ENCODE peak calls at places on chromosomes 7 and 10, in eight cellular contexts. K, Y, N, Q, E, C, L and J are unnamed samples.
A peak's percentile ranks its signal among the peaks of the same experiment; 100 is the strongest.

GRCh38 chr7:81719865-81720264 is 50.0 kb downstream of the HGF start:
- DNase-seq in K (no peak), Y (peak; percentile 42), N (no peak), Q (no peak), E (no peak), C (no peak), L (no peak), J (no peak)

GRCh38 chr10:107686095-107686494 is 521.6 kb upstream of the SORCS1 start:
- DNase-seq in K (peak; percentile 4), Y (no peak), N (no peak), Q (no peak), E (no peak), C (no peak), L (no peak), J (no peak)

GRCh38 chr10:132374612-132375011 is 22.4 kb upstream of the PWWP2B start:
- DNase-seq in K (no peak), Y (no peak), N (no peak), Q (no peak), E (no peak), C (no peak), L (no peak), J (no peak)

GRCh38 chr10:77702166-77702565 is 64.6 kb upstream of the KCNMA1 start:
- DNase-seq in K (no peak), Y (peak; percentile 92), N (no peak), Q (peak; percentile 49), E (no peak), C (no peak), L (peak; percentile 100), J (no peak)

GRCh38 chr10:72379776-72380175 is 25.1 kb upstream of the DNAJB12 start:
- DNase-seq in K (no peak), Y (no peak), N (no peak), Q (no peak), E (no peak), C (no peak), L (no peak), J (no peak)

GRCh38 chr7:78499283-78499682 is 700.7 kb downstream of the PHTF2 start:
- DNase-seq in K (no peak), Y (peak; percentile 61), N (no peak), Q (no peak), E (no peak), C (no peak), L (no peak), J (no peak)

GRCh38 chr7:131007439-131008330 is 273.7 kb upstream of the KLF14 start:
- DNase-seq in K (peak; percentile 48), Y (peak; percentile 93), N (peak; percentile 74), Q (peak; percentile 87), E (peak; percentile 85), C (peak; percentile 57), L (peak; percentile 97), J (peak; percentile 89)

GRCh38 chr10:69645751-69646687 is 16.0 kb downstream of the FAM241B start:
- DNase-seq in K (no peak), Y (no peak), N (peak; percentile 80), Q (no peak), E (no peak), C (peak; percentile 64), L (no peak), J (peak; percentile 41)

GRCh38 chr10:122243560-122243959 is 27.5 kb upstream of the BTBD16 start:
- DNase-seq in K (no peak), Y (no peak), N (no peak), Q (no peak), E (no peak), C (no peak), L (no peak), J (no peak)

GRCh38 chr7:158829021-158829341 is 328 bp downstream of the ESYT2 start:
- DNase-seq in K (peak; percentile 89), Y (peak; percentile 93), N (peak; percentile 90), Q (peak; percentile 88), E (no peak), C (no peak), L (peak; percentile 55), J (peak; percentile 78)

GRCh38 chr7:142418316-142418715 is 160.5 kb upstream of the PRSS58 start:
- DNase-seq in K (no peak), Y (no peak), N (no peak), Q (no peak), E (no peak), C (no peak), L (no peak), J (no peak)

GRCh38 chr10:119737827-119738226 is 12.0 kb downstream of the INPP5F start:
- DNase-seq in K (no peak), Y (peak; percentile 88), N (peak; percentile 20), Q (peak; percentile 74), E (peak; percentile 86), C (no peak), L (peak; percentile 78), J (peak; percentile 47)

GRCh38 chr7:149414745-149415390 is 46.0 kb downstream of the ZNF777 start:
- DNase-seq in K (no peak), Y (peak; percentile 55), N (peak; percentile 88), Q (peak; percentile 79), E (no peak), C (no peak), L (no peak), J (peak; percentile 90)

GRCh38 chr10:116899626-116900025 is 50.3 kb downstream of the ENO4 start:
- DNase-seq in K (no peak), Y (no peak), N (no peak), Q (no peak), E (no peak), C (no peak), L (no peak), J (no peak)

GRCh38 chr10:57654856-57655255 is 612.8 kb downstream of the IPMK start:
- DNase-seq in K (no peak), Y (no peak), N (no peak), Q (no peak), E (no peak), C (no peak), L (no peak), J (no peak)

GRCh38 chr7:36746347-36746746 is 22.1 kb upstream of the AOAH start:
- DNase-seq in K (no peak), Y (no peak), N (no peak), Q (peak; percentile 77), E (no peak), C (no peak), L (no peak), J (no peak)

GRCh38 chr7:77455334-77455733 is 39.2 kb upstream of the GSAP start:
- DNase-seq in K (no peak), Y (peak; percentile 97), N (no peak), Q (no peak), E (no peak), C (no peak), L (peak; percentile 92), J (no peak)

GRCh38 chr10:129860396-129860795 is 103.7 kb downstream of the EBF3 start:
- DNase-seq in K (no peak), Y (no peak), N (no peak), Q (no peak), E (no peak), C (no peak), L (no peak), J (no peak)

GRCh38 chr10:33790506-33791283 is 456.2 kb upstream of the NRP1 start:
- DNase-seq in K (no peak), Y (no peak), N (no peak), Q (no peak), E (no peak), C (peak; percentile 44), L (no peak), J (no peak)

GRCh38 chr10:24556137-24556536 is 167.6 kb downstream of the ARHGAP21 start:
- DNase-seq in K (no peak), Y (no peak), N (no peak), Q (no peak), E (no peak), C (no peak), L (no peak), J (no peak)

GRCh38 chr10:24554036-24554435 is 169.7 kb downstream of the ARHGAP21 start:
- DNase-seq in K (no peak), Y (no peak), N (no peak), Q (no peak), E (no peak), C (no peak), L (no peak), J (no peak)

GRCh38 chr10:24561453-24561852 is 162.2 kb downstream of the ARHGAP21 start:
- DNase-seq in K (no peak), Y (no peak), N (no peak), Q (no peak), E (no peak), C (no peak), L (peak; percentile 39), J (no peak)

GRCh38 chr10:24553051-24553612 is 170.6 kb downstream of the ARHGAP21 start:
- DNase-seq in K (no peak), Y (no peak), N (no peak), Q (no peak), E (no peak), C (no peak), L (peak; percentile 32), J (no peak)

GRCh38 chr10:24556746-24557742 is 166.6 kb downstream of the ARHGAP21 start:
- DNase-seq in K (peak; percentile 65), Y (peak; percentile 76), N (peak; percentile 81), Q (peak; percentile 84), E (peak; percentile 66), C (peak; percentile 47), L (peak; percentile 74), J (peak; percentile 76)
- TF ChIP-seq EZH2phosphoT487 in K (no peak), Y (no peak), N (no peak), Q (no peak), E (no peak), C (no peak), L (no peak), J (no peak)

GRCh38 chr10:43362191-43362839 is 9.1 kb upstream of the FXYD4 start:
- DNase-seq in K (no peak), Y (peak; percentile 75), N (peak; percentile 96), Q (peak; percentile 97), E (peak; percentile 96), C (peak; percentile 98), L (peak; percentile 47), J (peak; percentile 97)
- TF ChIP-seq EZH2phosphoT487 in K (no peak), Y (no peak), N (no peak), Q (no peak), E (no peak), C (no peak), L (no peak), J (no peak)

GRCh38 chr7:97013555-97013954 is 8.2 kb downstream of the DLX6 start:
- DNase-seq in K (no peak), Y (no peak), N (no peak), Q (no peak), E (no peak), C (no peak), L (no peak), J (no peak)
- TF ChIP-seq EZH2phosphoT487 in K (no peak), Y (no peak), N (peak; percentile 55), Q (no peak), E (no peak), C (no peak), L (no peak), J (peak; percentile 62)

GRCh38 chr10:7161484-7162283 is 249.2 kb downstream of the SFMBT2 start:
- DNase-seq in K (no peak), Y (no peak), N (no peak), Q (no peak), E (no peak), C (no peak), L (no peak), J (no peak)
- TF ChIP-seq EZH2phosphoT487 in K (no peak), Y (no peak), N (no peak), Q (no peak), E (no peak), C (no peak), L (no peak), J (no peak)

GRCh38 chr10:70982443-70982842 is 94.1 kb upstream of the PCBD1 start:
- DNase-seq in K (no peak), Y (no peak), N (no peak), Q (no peak), E (no peak), C (no peak), L (no peak), J (no peak)
- TF ChIP-seq EZH2phosphoT487 in K (no peak), Y (no peak), N (no peak), Q (no peak), E (no peak), C (no peak), L (no peak), J (no peak)

GRCh38 chr7:2529161-2530075 is 9.8 kb downstream of the LFNG start:
- DNase-seq in K (peak; percentile 76), Y (peak; percentile 90), N (no peak), Q (no peak), E (no peak), C (no peak), L (peak; percentile 65), J (peak; percentile 0)
- TF ChIP-seq EZH2phosphoT487 in K (no peak), Y (no peak), N (no peak), Q (no peak), E (no peak), C (no peak), L (no peak), J (no peak)